ENCODE peak calls at places on chromosome 19, in ten cellular contexts. E is right atrium auricular region, Z is fibroblast of pulmonary artery, H is A549, M is lung, R is HFF-Myc, Y is transverse colon, N is left ventricle myocardium inferior, U is AG04450, D is coronary artery. J is an unnamed sample.

GRCh38 chr19:51421229-51422052 is 4.0 kb upstream of the SIGLEC10 start:
- DNase-seq in E (no peak), Z (no peak), H (no peak), M (no peak), R (no peak), Y (no peak), N (no peak), U (no peak), D (no peak), J (no peak)

GRCh38 chr19:16435999-16436650 is 35.6 kb downstream of the EPS15L1 start:
- DNase-seq in E (no peak), Z (peak), H (no peak), M (no peak), R (no peak), Y (no peak), N (no peak), U (no peak), D (no peak), J (peak)

GRCh38 chr19:33350538-33351309 is 22.8 kb upstream of the CEBPG start:
- DNase-seq in E (peak), Z (peak), H (peak), M (no peak), R (no peak), Y (no peak), N (no peak), U (no peak), D (no peak), J (peak)

GRCh38 chr19:2422951-2423880 is 4.2 kb downstream of the TIMM13 start:
- DNase-seq in E (no peak), Z (no peak), H (no peak), M (no peak), R (no peak), Y (no peak), N (no peak), U (no peak), D (peak), J (no peak)

GRCh38 chr19:35879770-35880317 is 11.5 kb downstream of the APLP1 start:
- DNase-seq in E (peak), Z (peak), H (peak), M (peak), R (peak), Y (peak), N (peak), U (peak), D (peak), J (peak)

GRCh38 chr19:11256189-11256588 is 6.1 kb downstream of the DOCK6 start:
- DNase-seq in E (no peak), Z (peak), H (no peak), M (no peak), R (no peak), Y (no peak), N (peak), U (no peak), D (no peak), J (no peak)

GRCh38 chr19:40691421-40692211 is 1.2 kb upstream of the NUMBL start:
- DNase-seq in E (no peak), Z (no peak), H (peak), M (no peak), R (no peak), Y (no peak), N (no peak), U (no peak), D (no peak), J (no peak)

GRCh38 chr19:2848625-2849024 is 7.3 kb downstream of the ZNF555 start:
- DNase-seq in E (no peak), Z (no peak), H (no peak), M (no peak), R (peak), Y (no peak), N (no peak), U (peak), D (no peak), J (no peak)

GRCh38 chr19:12985049-12985776 is 10.1 kb upstream of the NFIX start:
- DNase-seq in E (peak), Z (no peak), H (no peak), M (no peak), R (no peak), Y (peak), N (peak), U (no peak), D (no peak), J (peak)

GRCh38 chr19:37855098-37855497 is 51.3 kb downstream of the WDR87 start:
- DNase-seq in E (no peak), Z (peak), H (no peak), M (no peak), R (no peak), Y (peak), N (peak), U (no peak), D (no peak), J (peak)

GRCh38 chr19:40687525-40688016 is 2.9 kb downstream of the NUMBL start:
- DNase-seq in E (peak), Z (peak), H (peak), M (peak), R (peak), Y (peak), N (peak), U (no peak), D (peak), J (peak)

GRCh38 chr19:33197591-33198000 is 3.5 kb downstream of the LRP3 start:
- DNase-seq in E (no peak), Z (no peak), H (no peak), M (no peak), R (no peak), Y (no peak), N (no peak), U (no peak), D (no peak), J (no peak)

DNA sequence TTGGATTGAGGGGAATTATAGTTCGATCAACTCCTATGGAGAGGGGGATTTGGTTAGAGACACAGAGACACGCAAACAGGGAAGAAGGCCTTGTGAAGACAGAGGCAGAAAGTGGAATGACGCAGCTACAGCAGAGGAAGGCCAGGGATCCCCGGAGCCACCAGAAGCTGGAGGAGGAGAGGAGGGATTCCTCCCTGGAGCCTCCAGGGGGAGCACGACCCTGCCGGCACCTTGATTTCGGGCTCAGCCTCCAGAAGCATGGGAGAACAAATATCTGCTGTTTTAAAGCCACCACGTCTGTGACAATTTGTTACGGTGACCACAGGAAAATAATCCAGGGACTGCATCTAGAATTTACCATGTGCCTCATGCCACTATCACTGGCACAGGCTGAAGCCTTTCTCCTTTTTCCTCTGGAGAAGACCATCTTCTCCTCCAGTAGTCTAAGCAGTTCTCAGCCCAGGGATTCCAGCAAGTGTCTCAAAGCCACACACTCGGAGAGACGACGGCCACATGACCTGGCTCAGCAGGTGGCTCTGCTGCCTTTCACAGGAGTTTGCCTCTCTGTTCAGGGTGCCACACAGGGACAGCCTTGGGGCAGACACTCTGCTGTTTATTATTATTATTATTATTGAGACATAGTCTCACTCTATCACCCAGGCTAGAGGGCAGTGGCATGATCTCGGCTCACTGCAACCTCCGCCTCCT is 39.9 kb upstream of the CCNE1 start:
- DNase-seq in E (no peak), Z (peak), H (peak), M (no peak), R (no peak), Y (peak), N (peak), U (peak), D (no peak), J (peak)
- TF ChIP-seq CTCF in E (peak), Z (peak), H (peak), M (peak), R (peak), Y (peak), N (peak), U (peak), D (peak), J (peak)

GRCh38 chr19:4052114-4052992 is 14.3 kb downstream of the ZBTB7A start:
- DNase-seq in E (no peak), Z (no peak), H (peak), M (no peak), R (no peak), Y (peak), N (no peak), U (no peak), D (no peak), J (peak)

GRCh38 chr19:4052993-4053422 is 13.7 kb downstream of the ZBTB7A start:
- DNase-seq in E (no peak), Z (no peak), H (peak), M (no peak), R (no peak), Y (peak), N (no peak), U (no peak), D (no peak), J (no peak)

GRCh38 chr19:4053423-4054324 is 13.0 kb downstream of the ZBTB7A start:
- DNase-seq in E (no peak), Z (no peak), H (no peak), M (no peak), R (no peak), Y (peak), N (no peak), U (no peak), D (no peak), J (no peak)

GRCh38 chr19:4049432-4049831 is 17.3 kb downstream of the ZBTB7A start:
- DNase-seq in E (no peak), Z (no peak), H (no peak), M (no peak), R (no peak), Y (no peak), N (peak), U (no peak), D (no peak), J (no peak)

GRCh38 chr19:4051175-4052101 is 15.3 kb downstream of the ZBTB7A start:
- DNase-seq in E (no peak), Z (no peak), H (peak), M (no peak), R (no peak), Y (peak), N (no peak), U (no peak), D (no peak), J (peak)
- H3K4me3 ChIP-seq in E (no peak), Z (no peak), H (peak), M (no peak), R (no peak), Y (peak), N (no peak), U (no peak), D (peak), J (no peak)

GRCh38 chr19:41934849-41935374 is 6.7 kb upstream of the ERFL start:
- DNase-seq in E (no peak), Z (peak), H (peak), M (peak), R (no peak), Y (peak), N (peak), U (peak), D (no peak), J (peak)
- TF ChIP-seq CTCF in E (peak), Z (peak), H (peak), M (peak), R (peak), Y (peak), N (peak), U (peak), D (peak), J (peak)

GRCh38 chr19:6459356-6460098 is at the start of gene SLC25A23:
- DNase-seq in E (peak), Z (peak), H (peak), M (peak), R (no peak), Y (peak), N (peak), U (peak), D (no peak), J (peak)

GRCh38 chr19:6460099-6460884 is 700 bp upstream of the SLC25A23 start:
- DNase-seq in E (peak), Z (peak), H (peak), M (peak), R (peak), Y (peak), N (peak), U (peak), D (peak), J (peak)

GRCh38 chr19:6458695-6459355 is 767 bp downstream of the SLC25A23 start:
- DNase-seq in E (no peak), Z (no peak), H (no peak), M (no peak), R (no peak), Y (peak), N (no peak), U (no peak), D (no peak), J (no peak)

GRCh38 chr19:6455924-6456323 is 3.7 kb downstream of the SLC25A23 start:
- DNase-seq in E (no peak), Z (no peak), H (no peak), M (no peak), R (no peak), Y (no peak), N (no peak), U (no peak), D (no peak), J (no peak)

GRCh38 chr19:6457958-6458694 is 1.5 kb downstream of the SLC25A23 start:
- DNase-seq in E (no peak), Z (peak), H (no peak), M (no peak), R (no peak), Y (no peak), N (no peak), U (no peak), D (no peak), J (no peak)
- H3K4me3 ChIP-seq in E (peak), Z (no peak), H (no peak), M (no peak), R (peak), Y (peak), N (peak), U (no peak), D (no peak), J (peak)

J was measured in fibroblast of the aortic adventitia.